ENCODE peak calls at places on chromosomes 5 and 9, in six cellular contexts. E, R, V, L, D and J are unnamed samples.
A peak's percentile ranks its signal among the peaks of the same experiment; 100 is the strongest.

GRCh38 chr9:118829334-118829733 is 539.9 kb downstream of the BRINP1 start:
- DNase-seq in E (no peak), R (no peak), V (no peak), L (no peak), D (no peak), J (no peak)

GRCh38 chr5:116577064-116577788 is 2.6 kb upstream of the SEMA6A start:
- DNase-seq in E (no peak), R (no peak), V (no peak), L (no peak), D (no peak), J (no peak)

GRCh38 chr5:59543826-59544442 is 349.6 kb downstream of the PDE4D start:
- DNase-seq in E (no peak), R (no peak), V (no peak), L (no peak), D (no peak), J (no peak)

GRCh38 chr5:158889007-158889406 is 210.7 kb downstream of the EBF1 start:
- DNase-seq in E (no peak), R (no peak), V (no peak), L (no peak), D (no peak), J (no peak)

GRCh38 chr9:127122176-127123151 is at the start of gene ANGPTL2:
- DNase-seq in E (no peak), R (peak; percentile 96), V (peak; percentile 90), L (no peak), D (peak; percentile 87), J (peak; percentile 80)

GRCh38 chr9:126864771-126865170 is 4.3 kb downstream of the ZBTB34 start:
- DNase-seq in E (no peak), R (no peak), V (no peak), L (no peak), D (no peak), J (no peak)

GRCh38 chr9:36211510-36211909 is 20.8 kb downstream of the CLTA start:
- DNase-seq in E (no peak), R (no peak), V (no peak), L (no peak), D (no peak), J (no peak)

GRCh38 chr5:154356256-154356655 is 89.5 kb upstream of the SAP30L start:
- DNase-seq in E (no peak), R (no peak), V (no peak), L (no peak), D (peak; percentile 18), J (peak; percentile 49)

GRCh38 chr9:125548141-125548540 is 158.9 kb downstream of the MAPKAP1 start:
- DNase-seq in E (no peak), R (no peak), V (no peak), L (no peak), D (no peak), J (no peak)

GRCh38 chr5:100479079-100479688 is 56.0 kb upstream of the FAM174A start:
- DNase-seq in E (no peak), R (no peak), V (peak; percentile 1), L (no peak), D (peak; percentile 7), J (no peak)

GRCh38 chr9:132541051-132541450 is 41.4 kb upstream of the BARHL1 start:
- DNase-seq in E (no peak), R (no peak), V (no peak), L (no peak), D (no peak), J (no peak)